ENCODE peak calls at places on chromosome 13, in six cellular contexts. A, F, N, E, G and C are unnamed samples.

GRCh38 chr13:97855570-97855970 is 97.9 kb upstream of the IPO5 start:
- DNase-seq in A (no peak), F (no peak), N (peak), E (no peak), G (peak), C (no peak)

GRCh38 chr13:21674271-21675009 is 3.6 kb downstream of the FGF9 start:
- DNase-seq in A (peak), F (peak), N (no peak), E (no peak), G (peak), C (peak)

GRCh38 chr13:77353980-77354379 is 27.1 kb upstream of the MYCBP2 start:
- DNase-seq in A (no peak), F (no peak), N (no peak), E (no peak), G (no peak), C (no peak)

GRCh38 chr13:66210677-66211076 is 1019.5 kb downstream of the PCDH9 start:
- DNase-seq in A (no peak), F (no peak), N (peak), E (no peak), G (no peak), C (no peak)

GRCh38 chr13:80400164-80400767 is 59.3 kb upstream of the SPRY2 start:
- DNase-seq in A (no peak), F (no peak), N (no peak), E (no peak), G (no peak), C (no peak)

GRCh38 chr13:59771272-59771671 is 392.5 kb downstream of the DIAPH3 start:
- DNase-seq in A (no peak), F (no peak), N (peak), E (no peak), G (no peak), C (no peak)

GRCh38 chr13:45278096-45278645 is 62.8 kb downstream of the TPT1 start:
- DNase-seq in A (no peak), F (no peak), N (peak), E (no peak), G (no peak), C (no peak)

GRCh38 chr13:97344250-97345175 is 89.5 kb upstream of the RAP2A start:
- DNase-seq in A (peak), F (no peak), N (peak), E (no peak), G (peak), C (peak)

GRCh38 chr13:31436478-31436877 is 236.7 kb downstream of the B3GLCT start:
- DNase-seq in A (no peak), F (no peak), N (no peak), E (no peak), G (no peak), C (no peak)

GRCh38 chr13:67023088-67023893 is 206.8 kb downstream of the PCDH9 start:
- DNase-seq in A (no peak), F (no peak), N (peak), E (no peak), G (no peak), C (no peak)

GRCh38 chr13:30869491-30869890 is 36.6 kb upstream of the MEDAG start:
- DNase-seq in A (no peak), F (no peak), N (peak), E (no peak), G (no peak), C (no peak)

GRCh38 chr13:110450016-110450900 is 111.3 kb downstream of the RAB20 start:
- DNase-seq in A (no peak), F (no peak), N (no peak), E (no peak), G (no peak), C (no peak)